ENCODE peak calls at places on chromosomes 6 and 20, in nine cellular contexts. L, Z, D, S, T, O, I, R and H are unnamed samples.

GRCh38 chr6:74289881-74290280 is 593.9 kb downstream of the CD109 start:
- DNase-seq in L (no peak), Z (no peak), D (no peak), S (peak; percentile 43), T (no peak), O (no peak), I (peak; percentile 85), R (peak; percentile 95), H (no peak)

GRCh38 chr20:3100480-3100879 is 16.0 kb upstream of the AVP start:
- DNase-seq in L (no peak), Z (no peak), D (no peak), S (no peak), T (no peak), O (no peak), I (no peak), R (no peak), H (no peak)

GRCh38 chr6:113634352-113635163 is 222.6 kb upstream of the MARCKS start:
- DNase-seq in L (no peak), Z (no peak), D (no peak), S (peak; percentile 81), T (no peak), O (no peak), I (peak; percentile 73), R (no peak), H (peak; percentile 82)

GRCh38 chr6:132065556-132065955 is 114.4 kb upstream of the CCN2 start:
- DNase-seq in L (no peak), Z (no peak), D (no peak), S (peak; percentile 63), T (no peak), O (no peak), I (peak; percentile 10), R (no peak), H (peak; percentile 95)

GRCh38 chr6:116087437-116088027 is 13.1 kb upstream of the NT5DC1 start:
- DNase-seq in L (no peak), Z (no peak), D (no peak), S (peak; percentile 72), T (no peak), O (no peak), I (peak; percentile 26), R (no peak), H (peak; percentile 88)

GRCh38 chr6:168081858-168082546 is 3.0 kb upstream of the FRMD1 start:
- DNase-seq in L (no peak), Z (no peak), D (no peak), S (no peak), T (no peak), O (no peak), I (no peak), R (no peak), H (no peak)

GRCh38 chr20:5658897-5659296 is 91.3 kb upstream of the SHLD1 start:
- DNase-seq in L (peak; percentile 50), Z (peak; percentile 94), D (no peak), S (peak; percentile 90), T (no peak), O (peak; percentile 90), I (peak; percentile 90), R (peak; percentile 64), H (peak; percentile 90)

GRCh38 chr6:79404677-79405076 is 132.6 kb downstream of the LCA5 start:
- DNase-seq in L (no peak), Z (no peak), D (no peak), S (no peak), T (no peak), O (no peak), I (no peak), R (no peak), H (no peak)

GRCh38 chr6:30781697-30782424 is 37.5 kb upstream of the IER3 start:
- DNase-seq in L (peak; percentile 96), Z (peak; percentile 98), D (peak; percentile 84), S (peak; percentile 99), T (no peak), O (peak; percentile 99), I (peak; percentile 98), R (peak; percentile 98), H (peak; percentile 99)

GRCh38 chr6:143429970-143430369 is 20.5 kb downstream of the ADAT2 start:
- DNase-seq in L (no peak), Z (no peak), D (no peak), S (no peak), T (no peak), O (no peak), I (no peak), R (no peak), H (no peak)

GRCh38 chr20:51021067-51022025 is 1.6 kb downstream of the KCNG1 start:
- DNase-seq in L (no peak), Z (no peak), D (no peak), S (peak; percentile 59), T (peak; percentile 55), O (no peak), I (peak; percentile 35), R (no peak), H (peak; percentile 44)

GRCh38 chr20:51022803-51023616 is at the start of gene KCNG1:
- DNase-seq in L (peak; percentile 68), Z (peak; percentile 53), D (peak; percentile 17), S (peak; percentile 78), T (peak; percentile 87), O (peak; percentile 74), I (peak; percentile 56), R (no peak), H (peak; percentile 38)

GRCh38 chr20:51019598-51020592 is 3.0 kb downstream of the KCNG1 start:
- DNase-seq in L (no peak), Z (no peak), D (peak; percentile 31), S (no peak), T (no peak), O (no peak), I (no peak), R (no peak), H (peak; percentile 55)

GRCh38 chr20:51022227-51022802 is 592 bp downstream of the KCNG1 start:
- DNase-seq in L (no peak), Z (no peak), D (no peak), S (no peak), T (no peak), O (no peak), I (no peak), R (no peak), H (no peak)

GRCh38 chr20:51020657-51021056 is 2.2 kb downstream of the KCNG1 start:
- DNase-seq in L (no peak), Z (no peak), D (no peak), S (no peak), T (no peak), O (no peak), I (no peak), R (no peak), H (no peak)
- H3K4me3 ChIP-seq in L (no peak overlapping the region), Z (no peak overlapping the region), D (no peak overlapping the region), S (no peak overlapping the region), T (no peak overlapping the region), O (no peak overlapping the region), I (no peak overlapping the region), R (no peak overlapping the region), H (no peak overlapping the region)

GRCh38 chr6:56889492-56889891 is 65.4 kb upstream of the BEND6 start:
- DNase-seq in L (no peak), Z (no peak), D (no peak), S (no peak), T (no peak), O (no peak), I (no peak), R (no peak), H (no peak)

GRCh38 chr6:56890066-56890465 is 64.8 kb upstream of the BEND6 start:
- DNase-seq in L (no peak), Z (no peak), D (no peak), S (no peak), T (no peak), O (no peak), I (no peak), R (no peak), H (no peak)

GRCh38 chr6:56890683-56891429 is 64.1 kb upstream of the BEND6 start:
- DNase-seq in L (no peak), Z (no peak), D (no peak), S (peak; percentile 94), T (no peak), O (no peak), I (peak; percentile 95), R (peak; percentile 89), H (peak; percentile 78)

GRCh38 chr6:56888687-56889086 is 66.2 kb upstream of the BEND6 start:
- DNase-seq in L (no peak), Z (no peak), D (no peak), S (no peak), T (no peak), O (no peak), I (no peak), R (no peak), H (no peak)

DNA sequence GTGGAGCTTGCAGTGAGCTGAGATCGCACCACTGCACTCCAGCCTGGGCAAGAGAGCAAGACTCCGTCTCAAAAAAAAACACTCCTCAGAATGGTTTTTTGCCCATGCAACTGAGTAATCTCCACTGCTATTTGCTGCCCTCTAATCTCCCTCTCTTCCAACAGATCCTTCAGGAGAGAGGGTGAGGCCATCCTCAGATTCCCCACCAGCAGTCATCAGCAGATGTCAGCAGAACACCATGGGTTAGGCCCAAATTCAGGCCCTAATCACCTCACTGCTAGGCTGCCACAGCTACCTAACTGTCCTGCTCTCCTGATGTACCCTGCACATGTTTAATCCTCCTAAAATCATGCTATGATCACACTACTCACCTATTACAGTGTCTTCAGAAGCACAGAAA is 63.2 kb upstream of the BEND6 start:
- DNase-seq in L (no peak), Z (no peak), D (peak; percentile 53), S (no peak), T (no peak), O (no peak), I (peak; percentile 49), R (peak; percentile 8), H (no peak)
- TF ChIP-seq CTCF in L (no peak), Z (no peak), D (peak; percentile 62), S (no peak), T (no peak), O (no peak), I (peak; percentile 4), R (peak; percentile 27), H (no peak)

DNA sequence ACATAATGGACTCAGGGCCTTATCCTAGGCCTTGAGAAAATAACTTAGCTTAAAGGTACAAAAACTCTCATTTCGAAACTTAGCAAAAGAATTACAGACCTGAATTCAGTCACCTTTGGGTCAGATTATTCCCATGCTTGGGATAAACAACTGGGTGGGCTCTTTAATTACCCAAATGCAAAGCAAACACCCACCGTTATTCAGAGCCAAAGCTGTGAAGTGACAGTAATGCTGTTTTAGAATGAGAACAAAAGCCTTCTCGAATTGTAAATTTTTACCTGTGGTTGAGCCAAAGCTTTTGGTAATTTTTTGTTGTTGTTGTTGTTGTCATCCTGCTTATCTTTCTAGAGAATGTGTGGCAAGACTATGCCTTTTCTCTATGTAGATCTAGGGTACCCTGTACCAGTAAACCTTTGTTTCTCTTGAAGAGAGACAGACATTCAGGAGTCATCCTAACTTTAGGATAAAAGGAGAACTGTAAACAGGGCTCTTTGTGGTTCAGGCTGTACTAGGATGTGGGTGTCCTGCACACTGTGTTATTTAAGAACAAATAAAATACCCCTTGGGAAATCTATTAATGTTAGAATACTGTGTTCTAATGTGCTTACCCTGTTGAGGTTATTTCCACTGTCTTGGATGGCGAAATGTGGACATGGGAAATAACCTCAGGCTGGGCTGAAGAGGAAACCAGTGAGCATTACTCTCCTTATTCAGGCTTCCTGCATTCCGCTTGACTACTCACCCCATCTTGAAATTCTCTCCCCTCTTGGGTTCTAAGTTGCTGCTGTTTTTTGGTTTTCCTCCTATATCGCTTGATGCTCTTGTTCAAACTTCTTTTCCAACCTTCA is 480.7 kb downstream of the CD83 start:
- DNase-seq in L (no peak), Z (no peak), D (no peak), S (no peak), T (no peak), O (no peak), I (no peak), R (no peak), H (no peak)
- H3K4me3 ChIP-seq in L (no peak overlapping the region), Z (no peak overlapping the region), D (no peak overlapping the region), S (no peak overlapping the region), T (no peak overlapping the region), O (no peak overlapping the region), I (no peak overlapping the region), R (no peak overlapping the region), H (no peak overlapping the region)

GRCh38 chr6:155152211-155153076 is 111.4 kb upstream of the CLDN20 start:
- DNase-seq in L (no peak), Z (no peak), D (peak; percentile 16), S (no peak), T (peak; percentile 68), O (no peak), I (no peak), R (no peak), H (no peak)
- TF ChIP-seq CTCF in L (no peak), Z (no peak), D (peak; percentile 53), S (peak; percentile 20), T (peak; percentile 89), O (no peak), I (peak; percentile 11), R (peak; percentile 22), H (no peak)